ENCODE peak calls at places on chromosomes 11 and 22, in four cellular contexts. P is tibial artery, E is fibroblast of the aortic adventitia, U is esophagus squamous epithelium. X is an unnamed sample.

GRCh38 chr11:125372088-125372487 is 124.0 kb downstream of the FEZ1 start:
- DNase-seq in P (no peak), E (no peak), U (no peak), X (no peak)

GRCh38 chr11:112163875-112164521 is at the start of gene IL18:
- DNase-seq in P (peak), E (no peak), U (no peak), X (no peak)

GRCh38 chr11:94151903-94152677 is 23.4 kb downstream of the PANX1 start:
- DNase-seq in P (peak), E (peak), U (no peak), X (no peak)

GRCh38 chr22:24190159-24190540 is 8.9 kb downstream of the SUSD2 start:
- DNase-seq in P (peak), E (no peak), U (no peak), X (peak)

GRCh38 chr22:39559456-39560105 is 11.0 kb upstream of the CACNA1I start:
- DNase-seq in P (no peak), E (no peak), U (no peak), X (no peak)

GRCh38 chr11:6576471-6577373 is 26.7 kb downstream of the RRP8 start:
- DNase-seq in P (no peak), E (peak), U (no peak), X (no peak)

GRCh38 chr11:86151188-86152005 is 82.5 kb upstream of the PICALM start:
- DNase-seq in P (peak), E (peak), U (no peak), X (peak)

GRCh38 chr11:14308114-14308896 is 50.7 kb downstream of the RRAS2 start:
- DNase-seq in P (no peak), E (peak), U (no peak), X (no peak)

GRCh38 chr11:1639102-1639620 is 9.6 kb downstream of the KRTAP5-5 start:
- DNase-seq in P (no peak), E (no peak), U (no peak), X (peak)

GRCh38 chr11:36231300-36231699 is 57.9 kb downstream of the COMMD9 start:
- DNase-seq in P (no peak), E (peak), U (no peak), X (no peak)

GRCh38 chr11:133579165-133580031 is 47.1 kb upstream of the OPCML start:
- DNase-seq in P (no peak), E (no peak), U (no peak), X (no peak)

GRCh38 chr11:34637303-34637702 is 16.4 kb downstream of the EHF start:
- DNase-seq in P (no peak), E (no peak), U (no peak), X (no peak)

GRCh38 chr11:88102595-88102929 is 72.7 kb downstream of the RAB38 start:
- DNase-seq in P (no peak), E (peak), U (no peak), X (no peak)

GRCh38 chr11:106681435-106681834 is 336.8 kb downstream of the GUCY1A2 start:
- DNase-seq in P (no peak), E (no peak), U (no peak), X (no peak)

GRCh38 chr11:59550368-59550841 is 39.1 kb downstream of the OR4D9 start:
- DNase-seq in P (peak), E (peak), U (no peak), X (peak)

GRCh38 chr11:35579557-35580396 is 38.5 kb upstream of the FJX1 start:
- DNase-seq in P (no peak), E (peak), U (no peak), X (no peak)

GRCh38 chr11:119701591-119702260 is 27.3 kb downstream of the NECTIN1 start:
- DNase-seq in P (no peak), E (no peak), U (no peak), X (no peak)

GRCh38 chr11:64007629-64008282 is 21.5 kb downstream of the OTUB1 start:
- DNase-seq in P (peak), E (peak), U (no peak), X (peak)

GRCh38 chr22:22168190-22168940 is 76.2 kb upstream of the VPREB1 start:
- DNase-seq in P (no peak), E (peak), U (no peak), X (no peak)

GRCh38 chr11:75492181-75492820 is 33.4 kb downstream of the GDPD5 start:
- DNase-seq in P (no peak), E (no peak), U (no peak), X (no peak)

GRCh38 chr11:28939381-28939780 is 831.2 kb downstream of the METTL15 start:
- DNase-seq in P (no peak), E (peak), U (no peak), X (no peak)

DNA sequence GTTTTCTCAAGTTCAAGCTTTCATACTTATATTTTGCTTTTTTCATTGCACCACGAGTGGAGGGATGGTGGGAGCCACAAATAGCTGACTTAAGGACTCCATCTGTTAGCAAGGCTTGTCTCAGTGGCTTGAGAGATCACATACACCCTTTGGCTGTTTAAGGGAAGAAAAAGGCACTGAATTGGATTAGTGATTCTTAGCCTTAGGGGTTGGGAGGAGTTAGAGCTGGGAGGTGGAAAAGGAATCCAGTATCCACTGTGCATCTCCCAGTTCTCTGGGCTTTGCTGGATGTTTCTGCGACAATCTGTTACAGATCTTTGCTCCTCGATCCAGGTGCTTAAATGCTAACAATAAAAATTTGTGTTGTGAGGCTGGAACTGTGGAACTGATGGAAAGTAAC is 593.6 kb downstream of the CNTN5 start:
- DNase-seq in P (no peak), E (no peak), U (no peak), X (no peak)
- TF ChIP-seq CTCF in P (no peak), E (no peak), U (no peak), X (no peak)

GRCh38 chr11:10518123-10518522 is 22.9 kb downstream of the RNF141 start:
- DNase-seq in P (no peak), E (no peak), U (no peak), X (no peak)

GRCh38 chr11:10514713-10515112 is 26.3 kb downstream of the RNF141 start:
- DNase-seq in P (no peak), E (peak), U (no peak), X (no peak)

GRCh38 chr11:10515418-10515817 is 25.6 kb downstream of the RNF141 start:
- DNase-seq in P (no peak), E (no peak), U (no peak), X (no peak)

GRCh38 chr11:10511046-10511711 is 29.8 kb downstream of the RNF141 start:
- DNase-seq in P (no peak), E (no peak), U (no peak), X (no peak)

DNA sequence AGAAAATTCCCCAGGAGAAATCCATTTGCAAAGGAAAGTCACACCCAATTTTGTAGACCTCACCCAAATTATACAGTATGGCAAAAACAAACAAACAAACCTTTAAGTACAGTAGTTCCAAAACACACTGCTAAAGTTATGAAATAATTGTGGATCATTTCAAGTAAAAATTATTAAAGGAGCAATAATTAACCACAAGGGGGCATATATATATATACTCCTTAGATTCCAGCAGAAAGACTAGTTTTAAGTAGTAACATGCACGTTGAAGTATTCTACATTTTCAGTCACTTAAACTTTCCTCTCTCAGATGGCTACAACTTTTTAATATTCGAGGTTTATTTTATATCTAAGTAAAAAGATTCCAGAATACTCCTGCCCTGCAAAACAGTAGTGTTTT is 26.8 kb downstream of the RNF141 start:
- DNase-seq in P (no peak), E (peak), U (no peak), X (no peak)
- TF ChIP-seq CTCF in P (peak), E (peak), U (no peak), X (peak)

GRCh38 chr11:18173225-18173866 is 709 bp downstream of the MRGPRX4 start:
- DNase-seq in P (no peak), E (no peak), U (no peak), X (peak)

GRCh38 chr11:18168372-18168771 is 4.3 kb upstream of the MRGPRX4 start:
- DNase-seq in P (no peak), E (no peak), U (no peak), X (no peak)

GRCh38 chr11:18172686-18173085 is at the start of gene MRGPRX4:
- DNase-seq in P (no peak), E (no peak), U (no peak), X (no peak)

DNA sequence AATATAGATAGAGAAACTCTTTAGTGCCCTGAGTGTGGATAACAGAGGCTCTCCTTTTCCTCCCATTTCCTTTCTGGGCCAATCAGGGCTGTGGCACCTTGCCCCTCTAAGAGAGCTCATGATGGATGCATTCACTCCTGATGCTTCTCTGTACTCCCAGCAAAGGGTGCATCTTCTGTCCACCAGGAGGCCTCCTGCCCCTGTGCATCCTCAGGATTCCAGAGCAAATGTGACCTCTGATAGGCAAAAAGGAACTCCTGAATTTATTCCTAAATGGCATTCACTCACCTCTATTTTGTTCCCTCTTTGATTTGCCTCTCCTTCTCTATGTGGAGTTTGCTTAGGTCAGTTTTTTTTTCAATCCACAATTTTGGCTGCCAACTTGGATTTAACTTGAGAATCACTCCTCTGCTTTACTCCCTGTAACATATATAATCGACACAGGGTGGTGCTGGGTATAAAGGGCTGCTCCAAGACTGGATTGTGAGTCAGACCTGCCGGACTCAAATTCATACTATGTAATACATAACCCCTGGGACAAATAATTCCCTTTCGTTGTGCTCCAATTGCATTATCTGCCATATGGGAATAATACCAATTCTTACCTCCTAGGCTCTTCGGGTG is 1.1 kb upstream of the MRGPRX4 start:
- DNase-seq in P (no peak), E (no peak), U (no peak), X (no peak)
- TF ChIP-seq CTCF in P (peak), E (peak), U (no peak), X (peak)

GRCh38 chr22:19113429-19113828 is 8.8 kb downstream of the DGCR2 start:
- DNase-seq in P (peak), E (no peak), U (no peak), X (peak)

GRCh38 chr22:19110064-19110458 is 12.2 kb downstream of the DGCR2 start:
- DNase-seq in P (peak), E (no peak), U (no peak), X (peak)

GRCh38 chr22:19109198-19110063 is 12.8 kb downstream of the DGCR2 start:
- DNase-seq in P (peak), E (peak), U (no peak), X (no peak)

GRCh38 chr22:19111584-19111983 is 10.6 kb downstream of the DGCR2 start:
- DNase-seq in P (peak), E (no peak), U (no peak), X (no peak)

GRCh38 chr22:19111140-19111539 is 11.1 kb downstream of the DGCR2 start:
- DNase-seq in P (peak), E (no peak), U (no peak), X (peak)
- TF ChIP-seq CTCF in P (no peak), E (no peak), U (no peak), X (no peak)

GRCh38 chr22:35547993-35548761 is 7.5 kb downstream of the RASD2 start:
- DNase-seq in P (no peak), E (no peak), U (no peak), X (no peak)
- TF ChIP-seq CTCF in P (no peak), E (peak), U (no peak), X (peak)

GRCh38 chr11:78838417-78838816 is 263.8 kb upstream of the NARS2 start:
- DNase-seq in P (no peak), E (no peak), U (no peak), X (no peak)
- TF ChIP-seq CTCF in P (no peak), E (no peak), U (no peak), X (no peak)

GRCh38 chr11:130980463-130980862 is 64.2 kb upstream of the SNX19 start:
- DNase-seq in P (no peak), E (no peak), U (no peak), X (no peak)

DNA sequence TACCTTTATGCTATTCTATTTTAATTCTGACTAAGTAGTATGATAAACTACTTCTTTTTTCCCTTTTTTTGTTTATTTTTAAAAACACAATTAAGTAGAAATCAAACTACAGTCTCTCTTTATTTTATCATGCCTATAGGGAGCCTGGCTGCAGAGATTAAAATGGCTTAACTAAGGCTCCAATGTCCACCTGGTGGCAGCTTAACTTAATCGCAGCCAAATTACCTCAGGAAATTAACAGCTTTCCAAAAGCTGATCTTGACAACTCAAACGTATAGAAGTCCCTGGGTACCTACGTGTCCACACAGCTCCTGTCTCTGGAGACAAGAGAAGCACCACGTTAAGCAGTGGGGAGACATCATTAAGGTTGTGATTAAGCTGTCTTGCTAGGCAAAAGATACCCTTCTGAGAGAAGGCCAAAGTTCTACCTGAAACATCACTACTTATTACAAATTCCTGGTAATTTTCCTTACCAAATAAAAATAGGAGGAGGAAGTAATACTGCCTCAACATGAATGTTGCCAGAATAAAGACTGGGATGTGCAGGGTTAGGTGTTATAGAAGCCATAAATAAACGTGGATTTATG is 63.2 kb upstream of the SNX19 start:
- DNase-seq in P (no peak), E (peak), U (no peak), X (no peak)
- TF ChIP-seq CTCF in P (peak), E (peak), U (no peak), X (peak)

GRCh38 chr11:113201055-113201818 is 113.1 kb upstream of the TTC12 start:
- DNase-seq in P (no peak), E (no peak), U (no peak), X (no peak)

GRCh38 chr11:113198907-113199660 is 115.3 kb upstream of the TTC12 start:
- DNase-seq in P (no peak), E (no peak), U (no peak), X (no peak)

GRCh38 chr11:113203332-113203731 is 111.1 kb upstream of the TTC12 start:
- DNase-seq in P (no peak), E (no peak), U (no peak), X (no peak)

GRCh38 chr11:113204280-113204679 is 110.1 kb upstream of the TTC12 start:
- DNase-seq in P (no peak), E (no peak), U (no peak), X (no peak)

DNA sequence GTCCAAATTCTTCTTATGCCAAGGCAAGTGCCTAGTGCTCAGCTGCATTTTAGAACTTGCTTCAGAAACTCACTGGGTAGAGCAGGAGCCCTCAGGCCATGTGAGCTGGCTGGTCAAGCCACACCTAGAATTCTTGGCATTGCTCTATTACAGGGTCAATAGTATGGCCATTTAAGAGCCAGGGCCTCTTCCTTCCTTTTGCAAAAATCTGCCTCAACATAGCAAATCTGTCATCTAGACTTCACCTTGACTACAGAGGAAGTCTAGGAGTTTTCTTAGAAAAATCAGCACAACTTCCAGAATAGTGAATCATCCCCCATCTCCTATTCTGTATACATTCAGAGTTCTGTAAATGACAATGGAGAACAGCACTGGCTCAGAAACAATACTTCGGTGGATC is 112.0 kb upstream of the TTC12 start:
- DNase-seq in P (no peak), E (no peak), U (no peak), X (no peak)
- TF ChIP-seq CTCF in P (no peak), E (no peak), U (no peak), X (no peak)